ENCODE peak calls at places on chromosome 5, in four cellular contexts. O is amniotic epithelial cell; Q is posterior cingulate gyrus; L is stimulated activated CD8-positive, alpha-beta memory T cell treated with anti-CD3 and anti-CD28 coated beads, Interleukin-12 subunit alpha, Interleukin-12 subunit beta, amount 100 ng/mL, for 1 hour. U is an unnamed sample.

GRCh38 chr5:95895223-95895622 is 66.4 kb downstream of the ELL2 start:
- DNase-seq in O (no peak), Q (no peak), L (no peak), U (no peak)

GRCh38 chr5:50969207-50970145 is 303.0 kb downstream of the PARP8 start:
- DNase-seq in O (no peak), Q (no peak), L (no peak), U (no peak)

GRCh38 chr5:127038550-127038949 is 8.2 kb upstream of the MARCHF3 start:
- DNase-seq in O (no peak), Q (no peak), L (no peak), U (no peak)

GRCh38 chr5:160699301-160699700 is 152.7 kb downstream of the ATP10B start:
- DNase-seq in O (no peak), Q (no peak), L (no peak), U (no peak)

GRCh38 chr5:142537938-142538337 is 148.0 kb downstream of the FGF1 start:
- DNase-seq in O (peak), Q (no peak), L (no peak), U (no peak)

GRCh38 chr5:106454050-106454449 is 1216.7 kb downstream of the EFNA5 start:
- DNase-seq in O (no peak), Q (no peak), L (no peak), U (no peak)

GRCh38 chr5:95709967-95710650 is 21.0 kb upstream of the RHOBTB3 start:
- DNase-seq in O (peak), Q (no peak), L (no peak), U (no peak)

GRCh38 chr5:55151923-55152842 is 7.8 kb upstream of the GPX8 start:
- DNase-seq in O (peak), Q (no peak), L (no peak), U (no peak)

GRCh38 chr5:18798058-18798457 is 1163.8 kb downstream of the TAF11L14 start:
- DNase-seq in O (no peak), Q (no peak), L (no peak), U (no peak)

GRCh38 chr5:151696470-151697061 is 9.9 kb upstream of the SPARC start:
- DNase-seq in O (peak), Q (no peak), L (no peak), U (no peak)

GRCh38 chr5:2747372-2748179 is 3.9 kb downstream of the IRX2 start:
- DNase-seq in O (no peak), Q (no peak), L (no peak), U (no peak)

GRCh38 chr5:6714221-6715041 is 1.2 kb downstream of the TENT4A start:
- DNase-seq in O (no peak), Q (no peak), L (no peak), U (no peak)

GRCh38 chr5:61805101-61805500 is 473.0 kb downstream of the ZSWIM6 start:
- DNase-seq in O (peak), Q (no peak), L (no peak), U (no peak)

GRCh38 chr5:51378778-51379652 is 4.2 kb upstream of the ISL1 start:
- DNase-seq in O (peak), Q (no peak), L (no peak), U (no peak)

GRCh38 chr5:124960266-124960665 is 213.8 kb upstream of the ZNF608 start:
- DNase-seq in O (no peak), Q (no peak), L (no peak), U (no peak)

GRCh38 chr5:127290019-127290945 is at the start of gene MEGF10:
- DNase-seq in O (peak), Q (peak), L (no peak), U (peak)

GRCh38 chr5:164487939-164488338 is 982.5 kb downstream of the MAT2B start:
- DNase-seq in O (no peak), Q (no peak), L (no peak), U (no peak)

GRCh38 chr5:139389701-139390638 is at the start of gene MZB1:
- DNase-seq in O (no peak), Q (no peak), L (peak), U (no peak)

GRCh38 chr5:761854-762685 is 22.5 kb downstream of the ZDHHC11B start:
- DNase-seq in O (no peak), Q (no peak), L (no peak), U (peak)

GRCh38 chr5:176996780-176997179 is 9.8 kb downstream of the UIMC1 start:
- DNase-seq in O (peak), Q (no peak), L (no peak), U (no peak)

GRCh38 chr5:10555134-10555733 is 8.6 kb upstream of the ANKRD33B start:
- DNase-seq in O (peak), Q (no peak), L (no peak), U (peak)

GRCh38 chr5:80309871-80310665 is 9.7 kb upstream of the SPZ1 start:
- DNase-seq in O (no peak), Q (no peak), L (no peak), U (no peak)

GRCh38 chr5:113259034-113259433 is 175.8 kb downstream of the TSSK1B start:
- DNase-seq in O (no peak), Q (no peak), L (no peak), U (no peak)

GRCh38 chr5:31193591-31194457 is at the start of gene CDH6:
- DNase-seq in O (no peak), Q (peak), L (no peak), U (peak)

GRCh38 chr5:14249258-14250093 is 106.3 kb downstream of the TRIO start:
- DNase-seq in O (no peak), Q (no peak), L (no peak), U (no peak)

GRCh38 chr5:96968074-96968473 is 32.2 kb downstream of the LNPEP start:
- DNase-seq in O (peak), Q (no peak), L (no peak), U (no peak)

GRCh38 chr5:181188700-181189362 is 16.2 kb downstream of the TRIM7 start:
- DNase-seq in O (peak), Q (no peak), L (peak), U (peak)

GRCh38 chr5:109412981-109413402 is 3.2 kb upstream of the PJA2 start:
- DNase-seq in O (no peak), Q (no peak), L (no peak), U (peak)

GRCh38 chr5:160423025-160423554 is 1.4 kb downstream of the PTTG1 start:
- DNase-seq in O (no peak), Q (no peak), L (no peak), U (no peak)

GRCh38 chr5:53426878-53427277 is 53.6 kb upstream of the FST start:
- DNase-seq in O (no peak), Q (no peak), L (no peak), U (no peak)

GRCh38 chr5:43769576-43770352 is 166.8 kb downstream of the NNT start:
- DNase-seq in O (peak), Q (no peak), L (no peak), U (no peak)

GRCh38 chr5:77629553-77630245 is 8.8 kb downstream of the OTP start:
- DNase-seq in O (no peak), Q (no peak), L (no peak), U (no peak)

GRCh38 chr5:1449081-1449630 is 3.9 kb upstream of the SLC6A3 start:
- DNase-seq in O (no peak), Q (no peak), L (no peak), U (no peak)

GRCh38 chr5:41878173-41878572 is 7.9 kb upstream of the OXCT1 start:
- DNase-seq in O (no peak), Q (no peak), L (no peak), U (no peak)

GRCh38 chr5:116137544-116138378 is 52.9 kb downstream of the COMMD10 start:
- DNase-seq in O (peak), Q (no peak), L (no peak), U (peak)

GRCh38 chr5:146313027-146313426 is 25.6 kb upstream of the POU4F3 start:
- DNase-seq in O (no peak), Q (no peak), L (no peak), U (peak)

GRCh38 chr5:180034564-180034963 is 37.0 kb downstream of the RNF130 start:
- DNase-seq in O (peak), Q (no peak), L (no peak), U (no peak)

U was measured in Ammon's horn.